ENCODE peak calls at places on chromosomes 12 and 14, in seven cellular contexts. M is Peyer's patch; S is pancreas; Q is body of pancreas; J is tibial nerve; A is mesenchymal stem cell; D is CD8-positive, alpha-beta T cell. N is an unnamed sample. For H3K27me3, the result is how much of the 10 kb centered on the place peaks cover.

GRCh38 chr14:21078287-21078686 is 8.2 kb downstream of the ARHGEF40 start:
- DNase-seq in M (no peak), S (no peak), Q (no peak), J (no peak), A (no peak), D (no peak), N (no peak)

GRCh38 chr12:1922075-1922709 is 3.7 kb upstream of the CACNA2D4 start:
- DNase-seq in M (no peak), S (no peak), Q (no peak), J (no peak), A (no peak), D (peak), N (no peak)

GRCh38 chr14:86462193-86462592 is 932.2 kb downstream of the FLRT2 start:
- DNase-seq in M (no peak), S (no peak), Q (peak), J (no peak), A (peak), D (no peak), N (peak)

GRCh38 chr12:113292091-113292490 is 42.8 kb downstream of the SLC8B1 start:
- DNase-seq in M (no peak), S (no peak), Q (no peak), J (no peak), A (peak), D (no peak), N (no peak)

GRCh38 chr12:46343122-46343852 is 29.3 kb downstream of the SLC38A2 start:
- DNase-seq in M (no peak), S (no peak), Q (no peak), J (no peak), A (no peak), D (no peak), N (no peak)

GRCh38 chr12:104478396-104479140 is 21.8 kb downstream of the CHST11 start:
- DNase-seq in M (peak), S (no peak), Q (no peak), J (no peak), A (peak), D (peak), N (peak)

GRCh38 chr12:84508325-84508861 is 404.2 kb downstream of the SLC6A15 start:
- DNase-seq in M (no peak), S (no peak), Q (no peak), J (no peak), A (peak), D (no peak), N (no peak)

GRCh38 chr12:6927379-6927991 is at the start of gene ATN1:
- DNase-seq in M (peak), S (peak), Q (peak), J (peak), A (peak), D (peak), N (peak)

GRCh38 chr14:72443256-72443655 is 450.6 kb downstream of the DPF3 start:
- DNase-seq in M (no peak), S (no peak), Q (no peak), J (no peak), A (no peak), D (no peak), N (no peak)

GRCh38 chr14:102580552-102581110 is 11.8 kb upstream of the RCOR1 start:
- DNase-seq in M (no peak), S (no peak), Q (no peak), J (no peak), A (peak), D (no peak), N (no peak)

GRCh38 chr12:69348162-69348938 is at the start of gene LYZ:
- DNase-seq in M (no peak), S (no peak), Q (no peak), J (no peak), A (no peak), D (no peak), N (no peak)

GRCh38 chr14:64700290-64700689 is 3.9 kb upstream of the PLEKHG3 start:
- DNase-seq in M (no peak), S (no peak), Q (no peak), J (no peak), A (no peak), D (no peak), N (no peak)

GRCh38 chr12:120367924-120368788 is 808 bp downstream of the MSI1 start:
- DNase-seq in M (no peak), S (peak), Q (no peak), J (no peak), A (no peak), D (no peak), N (no peak)

GRCh38 chr14:104864267-104865068 is 600 bp upstream of the CEP170B start:
- DNase-seq in M (peak), S (peak), Q (peak), J (no peak), A (no peak), D (no peak), N (no peak)

GRCh38 chr12:87922721-87923120 is 106.5 kb downstream of the C12orf50 start:
- DNase-seq in M (no peak), S (no peak), Q (no peak), J (no peak), A (no peak), D (no peak), N (no peak)

GRCh38 chr12:29960113-29960512 is 176.4 kb upstream of the TMTC1 start:
- DNase-seq in M (no peak), S (no peak), Q (no peak), J (no peak), A (no peak), D (no peak), N (no peak)

GRCh38 chr14:99378782-99379214 is 101.9 kb downstream of the SETD3 start:
- DNase-seq in M (no peak), S (no peak), Q (no peak), J (no peak), A (peak), D (no peak), N (no peak)

GRCh38 chr12:62435337-62436163 is 31.1 kb upstream of the MON2 start:
- DNase-seq in M (peak), S (peak), Q (peak), J (no peak), A (peak), D (peak), N (peak)

GRCh38 chr14:61567838-61568571 is 127.3 kb upstream of the HIF1A start:
- DNase-seq in M (peak), S (no peak), Q (no peak), J (no peak), A (peak), D (no peak), N (no peak)

GRCh38 chr14:61565181-61565580 is 130.1 kb upstream of the HIF1A start:
- DNase-seq in M (no peak), S (no peak), Q (no peak), J (no peak), A (peak), D (no peak), N (no peak)

GRCh38 chr14:61568572-61569011 is 126.7 kb upstream of the HIF1A start:
- DNase-seq in M (peak), S (peak), Q (peak), J (no peak), A (no peak), D (peak), N (peak)

GRCh38 chr14:61565836-61566536 is 129.3 kb upstream of the HIF1A start:
- DNase-seq in M (no peak), S (no peak), Q (no peak), J (no peak), A (peak), D (no peak), N (no peak)

GRCh38 chr14:61566537-61567225 is 128.6 kb upstream of the HIF1A start:
- DNase-seq in M (no peak), S (no peak), Q (no peak), J (no peak), A (peak), D (no peak), N (no peak)
- H3K27ac ChIP-seq in M (no peak), S (peak), Q (no peak), J (no peak), A (peak), D (no peak), N (no peak)

GRCh38 chr12:24125280-24125679 is 175.8 kb upstream of the SOX5 start:
- DNase-seq in M (no peak), S (no peak), Q (no peak), J (no peak), A (no peak), D (no peak), N (no peak)
- H3K27me3 ChIP-seq in M (under half), S (under half), Q (under half), J (under half), A (under half), D (under half), N (under half)

GRCh38 chr12:108702534-108702933 is 28.8 kb downstream of the CORO1C start:
- DNase-seq in M (no peak), S (no peak), Q (no peak), J (no peak), A (no peak), D (no peak), N (no peak)

GRCh38 chr12:108704527-108704926 is 26.8 kb downstream of the CORO1C start:
- DNase-seq in M (no peak), S (no peak), Q (no peak), J (no peak), A (no peak), D (no peak), N (no peak)

GRCh38 chr12:108699955-108700563 is 31.3 kb downstream of the CORO1C start:
- DNase-seq in M (no peak), S (no peak), Q (no peak), J (no peak), A (no peak), D (no peak), N (no peak)

GRCh38 chr12:108700833-108701450 is 30.4 kb downstream of the CORO1C start:
- DNase-seq in M (no peak), S (no peak), Q (no peak), J (no peak), A (no peak), D (no peak), N (no peak)

DNA sequence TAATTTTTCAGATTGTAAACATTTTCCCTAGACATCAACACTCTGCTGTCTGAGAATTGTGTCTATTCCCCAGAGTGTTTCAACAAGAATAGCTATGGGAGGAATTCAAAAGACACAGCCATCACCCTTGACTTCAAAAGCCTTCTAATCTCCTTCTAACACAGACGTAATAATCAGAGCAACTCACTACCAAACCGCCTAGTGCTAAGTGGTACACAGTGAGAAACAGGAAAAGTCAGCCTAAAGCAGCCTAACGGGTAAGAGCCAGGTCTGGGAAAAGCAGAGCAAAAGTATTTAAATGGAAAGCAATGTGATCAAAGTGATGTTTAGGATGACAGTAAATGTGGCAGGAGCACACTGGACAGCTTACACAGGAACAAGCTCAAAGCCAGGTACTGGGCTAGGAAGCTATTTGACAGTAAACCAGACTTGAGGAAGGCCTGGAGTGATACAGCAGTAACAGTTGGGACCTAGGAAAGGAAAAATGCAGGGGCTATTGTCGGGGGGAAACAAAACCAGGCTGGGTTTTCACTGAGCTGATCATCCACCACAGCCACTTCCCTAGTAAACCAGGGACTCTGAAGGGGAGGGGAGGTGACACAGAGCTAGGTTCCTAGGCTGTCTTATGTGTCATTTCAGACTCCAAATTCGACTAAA is 29.4 kb downstream of the CORO1C start:
- DNase-seq in M (no peak), S (no peak), Q (no peak), J (no peak), A (peak), D (no peak), N (no peak)
- H3K27ac ChIP-seq in M (peak), S (no peak), Q (no peak), J (no peak), A (peak), D (no peak), N (no peak)

GRCh38 chr12:65616022-65616421 is 208.3 kb upstream of the HMGA2 start:
- DNase-seq in M (no peak), S (no peak), Q (no peak), J (no peak), A (no peak), D (no peak), N (no peak)
- H3K27me3 ChIP-seq in M (under half), S (under half), Q (under half), J (under half), A (under half), D (under half), N (under half)

DNA sequence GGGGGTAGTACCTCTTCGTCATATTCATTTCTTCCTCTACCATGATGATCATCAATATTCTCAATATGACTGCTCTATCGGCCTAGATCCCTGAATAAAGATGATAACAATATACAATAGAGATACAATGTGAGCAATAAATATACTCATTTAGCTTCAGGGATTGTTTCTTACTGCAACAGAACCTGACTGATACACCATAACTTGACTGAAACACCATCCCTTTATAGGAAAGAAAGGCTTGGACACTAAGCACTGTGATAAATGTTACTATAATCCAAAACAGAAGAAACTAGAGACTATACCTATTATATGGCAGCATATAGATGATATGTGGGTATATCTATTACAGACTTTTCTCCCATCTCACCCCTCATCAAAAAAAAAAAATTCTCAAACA is 1.2 kb upstream of the RHOJ start:
- DNase-seq in M (no peak), S (no peak), Q (no peak), J (no peak), A (no peak), D (no peak), N (no peak)
- H3K27ac ChIP-seq in M (no peak), S (no peak), Q (no peak), J (no peak), A (no peak), D (no peak), N (no peak)

GRCh38 chr14:69481815-69482568 is 2.5 kb upstream of the PLEKHD1 start:
- DNase-seq in M (no peak), S (no peak), Q (no peak), J (no peak), A (no peak), D (no peak), N (no peak)

GRCh38 chr14:69483765-69484443 is 624 bp upstream of the PLEKHD1 start:
- DNase-seq in M (no peak), S (peak), Q (peak), J (no peak), A (peak), D (no peak), N (no peak)

GRCh38 chr14:69485261-69485660 is 733 bp downstream of the PLEKHD1 start:
- DNase-seq in M (no peak), S (no peak), Q (no peak), J (no peak), A (no peak), D (no peak), N (no peak)

GRCh38 chr14:69485701-69486100 is 1.2 kb downstream of the PLEKHD1 start:
- DNase-seq in M (no peak), S (no peak), Q (no peak), J (no peak), A (no peak), D (no peak), N (no peak)

GRCh38 chr14:69484444-69485113 is at the start of gene PLEKHD1:
- DNase-seq in M (no peak), S (peak), Q (no peak), J (no peak), A (no peak), D (no peak), N (no peak)
- H3K27me3 ChIP-seq in M (under half), S (under half), Q (under half), J (half or more), A (half or more), D (under half), N (under half)

GRCh38 chr12:64057706-64058105 is 164.4 kb downstream of the KICS2 start:
- DNase-seq in M (no peak), S (no peak), Q (no peak), J (no peak), A (no peak), D (no peak), N (no peak)

GRCh38 chr12:64053117-64053516 is 169.0 kb downstream of the KICS2 start:
- DNase-seq in M (no peak), S (no peak), Q (no peak), J (no peak), A (no peak), D (no peak), N (no peak)

GRCh38 chr12:64051057-64051456 is 171.0 kb downstream of the KICS2 start:
- DNase-seq in M (no peak), S (no peak), Q (no peak), J (no peak), A (no peak), D (no peak), N (no peak)

GRCh38 chr12:64056741-64057140 is 165.4 kb downstream of the KICS2 start:
- DNase-seq in M (no peak), S (no peak), Q (no peak), J (no peak), A (no peak), D (no peak), N (no peak)

GRCh38 chr12:64054156-64054555 is 167.9 kb downstream of the KICS2 start:
- DNase-seq in M (no peak), S (no peak), Q (no peak), J (no peak), A (no peak), D (no peak), N (no peak)
- H3K27ac ChIP-seq in M (no peak), S (no peak), Q (no peak), J (no peak), A (no peak), D (no peak), N (no peak)

DNA sequence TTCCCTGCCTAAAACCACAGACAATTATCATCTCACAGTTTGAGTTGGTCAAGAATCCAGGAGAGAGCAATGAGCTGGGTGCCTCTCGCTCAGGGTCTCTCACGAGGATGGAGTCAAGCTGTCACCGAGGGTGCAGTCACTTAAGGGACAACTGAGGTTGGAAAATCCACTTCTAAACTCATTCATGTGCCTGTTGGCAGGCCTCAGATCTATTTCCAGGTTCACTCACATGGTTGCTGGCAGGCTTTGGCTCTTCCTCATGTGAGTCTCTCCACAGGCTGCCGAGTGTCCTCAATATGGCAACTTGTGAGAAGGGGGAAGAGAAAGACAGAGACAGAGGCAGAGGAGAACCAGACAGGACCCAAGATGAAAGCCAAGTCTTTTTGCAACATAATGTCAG is 10.5 kb upstream of the OR10P1 start:
- DNase-seq in M (no peak), S (no peak), Q (no peak), J (no peak), A (no peak), D (no peak), N (no peak)
- H3K27me3 ChIP-seq in M (under half), S (under half), Q (under half), J (under half), A (under half), D (under half), N (under half)

DNA sequence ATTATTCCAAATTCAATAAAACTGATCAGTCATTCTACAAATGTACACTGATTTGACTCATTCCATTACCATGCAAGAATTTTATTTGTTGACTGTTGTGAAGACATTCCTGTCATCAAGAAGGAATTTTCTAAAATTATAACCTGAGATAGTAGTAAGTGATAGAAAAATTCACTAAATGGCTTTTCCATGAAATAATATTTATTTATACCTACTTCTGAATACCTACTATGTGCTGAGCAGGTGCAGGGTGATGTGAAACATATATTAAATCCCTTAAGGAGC is 841.7 kb downstream of the NRXN3 start:
- DNase-seq in M (no peak), S (no peak), Q (no peak), J (no peak), A (no peak), D (no peak), N (no peak)
- H3K27ac ChIP-seq in M (no peak), S (no peak), Q (no peak), J (no peak), A (no peak), D (no peak), N (no peak)

N was measured in CD4-positive, alpha-beta memory T cell.